ENCODE peak calls at places on chromosomes 5 and 9, in seven cellular contexts. One of them, this sample, is unnamed.

GRCh38 chr9:93451762-93452709 is 551 bp downstream of the FAM120A start:
- DNase-seq in mesendoderm: peak; percentile 65
- DNase-seq in mesenchymal stem cell: peak; percentile 60
- DNase-seq in IMR-90: peak; percentile 33
- DNase-seq in H9: peak; percentile 46
- DNase-seq in neuronal stem cell: peak; percentile 46
- DNase-seq in H1: no peak
- DNase-seq in this sample: peak; percentile 61

GRCh38 chr9:87718852-87719612 is 6.9 kb upstream of the CTSL start:
- DNase-seq in mesendoderm: no peak
- DNase-seq in mesenchymal stem cell: no peak
- DNase-seq in IMR-90: no peak
- DNase-seq in H9: no peak
- DNase-seq in neuronal stem cell: no peak
- DNase-seq in H1: no peak
- DNase-seq in this sample: no peak

GRCh38 chr5:14766591-14766990 is 102.1 kb downstream of the OTULIN start:
- DNase-seq in mesendoderm: no peak
- DNase-seq in mesenchymal stem cell: no peak
- DNase-seq in IMR-90: no peak
- DNase-seq in H9: no peak
- DNase-seq in neuronal stem cell: no peak
- DNase-seq in H1: no peak
- DNase-seq in this sample: no peak

GRCh38 chr5:62633243-62633642 is 54.6 kb downstream of the LRRC70 start:
- DNase-seq in mesendoderm: no peak
- DNase-seq in mesenchymal stem cell: no peak
- DNase-seq in IMR-90: no peak
- DNase-seq in H9: no peak
- DNase-seq in neuronal stem cell: no peak
- DNase-seq in H1: no peak
- DNase-seq in this sample: no peak

GRCh38 chr5:173463207-173463606 is 135.0 kb upstream of the STC2 start:
- DNase-seq in mesendoderm: no peak
- DNase-seq in mesenchymal stem cell: no peak
- DNase-seq in IMR-90: no peak
- DNase-seq in H9: no peak
- DNase-seq in neuronal stem cell: no peak
- DNase-seq in H1: no peak
- DNase-seq in this sample: no peak

GRCh38 chr9:97447030-97447429 is 35.1 kb downstream of the TDRD7 start:
- DNase-seq in mesendoderm: no peak
- DNase-seq in mesenchymal stem cell: no peak
- DNase-seq in IMR-90: no peak
- DNase-seq in H9: no peak
- DNase-seq in neuronal stem cell: no peak
- DNase-seq in H1: no peak
- DNase-seq in this sample: no peak

GRCh38 chr9:22084336-22085035 is 75.4 kb upstream of the CDKN2B start:
- DNase-seq in mesendoderm: peak; percentile 70
- DNase-seq in mesenchymal stem cell: peak; percentile 90
- DNase-seq in IMR-90: peak; percentile 97
- DNase-seq in H9: no peak
- DNase-seq in neuronal stem cell: no peak
- DNase-seq in H1: no peak
- DNase-seq in this sample: peak; percentile 81

GRCh38 chr5:124932791-124933600 is 186.6 kb upstream of the ZNF608 start:
- DNase-seq in mesendoderm: no peak
- DNase-seq in mesenchymal stem cell: peak; percentile 69
- DNase-seq in IMR-90: peak; percentile 47
- DNase-seq in H9: no peak
- DNase-seq in neuronal stem cell: no peak
- DNase-seq in H1: no peak
- DNase-seq in this sample: no peak

GRCh38 chr9:131160416-131161112 is 35.2 kb downstream of the NUP214 start:
- DNase-seq in mesendoderm: no peak
- DNase-seq in mesenchymal stem cell: no peak
- DNase-seq in IMR-90: no peak
- DNase-seq in H9: no peak
- DNase-seq in neuronal stem cell: no peak
- DNase-seq in H1: no peak
- DNase-seq in this sample: no peak

GRCh38 chr5:23631283-23632045 is 124.1 kb downstream of the PRDM9 start:
- DNase-seq in mesendoderm: no peak
- DNase-seq in mesenchymal stem cell: peak; percentile 25
- DNase-seq in IMR-90: peak; percentile 1
- DNase-seq in H9: no peak
- DNase-seq in neuronal stem cell: no peak
- DNase-seq in H1: no peak
- DNase-seq in this sample: peak; percentile 45

GRCh38 chr5:173741729-173742431 is 125.4 kb upstream of the BOD1 start:
- DNase-seq in mesendoderm: no peak
- DNase-seq in mesenchymal stem cell: no peak
- DNase-seq in IMR-90: no peak
- DNase-seq in H9: no peak
- DNase-seq in neuronal stem cell: no peak
- DNase-seq in H1: no peak
- DNase-seq in this sample: no peak

GRCh38 chr5:110853267-110853666 is 114.5 kb downstream of the SLC25A46 start:
- DNase-seq in mesendoderm: peak; percentile 14
- DNase-seq in mesenchymal stem cell: peak; percentile 58
- DNase-seq in IMR-90: peak; percentile 21
- DNase-seq in H9: no peak
- DNase-seq in neuronal stem cell: no peak
- DNase-seq in H1: no peak
- DNase-seq in this sample: peak; percentile 60

GRCh38 chr9:100213730-100214477 is 114.9 kb downstream of the INVS start:
- DNase-seq in mesendoderm: peak; percentile 94
- DNase-seq in mesenchymal stem cell: peak; percentile 38
- DNase-seq in IMR-90: peak; percentile 88
- DNase-seq in H9: no peak
- DNase-seq in neuronal stem cell: no peak
- DNase-seq in H1: no peak
- DNase-seq in this sample: peak; percentile 84

GRCh38 chr5:179731791-179732411 is 721 bp upstream of the MAML1 start:
- DNase-seq in mesendoderm: no peak
- DNase-seq in mesenchymal stem cell: peak; percentile 97
- DNase-seq in IMR-90: peak; percentile 89
- DNase-seq in H9: peak; percentile 36
- DNase-seq in neuronal stem cell: no peak
- DNase-seq in H1: no peak
- DNase-seq in this sample: peak; percentile 61

GRCh38 chr5:106843812-106844416 is 826.8 kb downstream of the EFNA5 start:
- DNase-seq in mesendoderm: peak; percentile 65
- DNase-seq in mesenchymal stem cell: peak; percentile 34
- DNase-seq in IMR-90: no peak
- DNase-seq in H9: no peak
- DNase-seq in neuronal stem cell: no peak
- DNase-seq in H1: no peak
- DNase-seq in this sample: no peak

GRCh38 chr9:136352682-136353081 is 10.9 kb downstream of the DNLZ start:
- DNase-seq in mesendoderm: no peak
- DNase-seq in mesenchymal stem cell: no peak
- DNase-seq in IMR-90: no peak
- DNase-seq in H9: no peak
- DNase-seq in neuronal stem cell: no peak
- DNase-seq in H1: no peak
- DNase-seq in this sample: no peak

GRCh38 chr9:7178729-7179128 is 421.0 kb downstream of the KDM4C start:
- DNase-seq in mesendoderm: no peak
- DNase-seq in mesenchymal stem cell: no peak
- DNase-seq in IMR-90: no peak
- DNase-seq in H9: no peak
- DNase-seq in neuronal stem cell: no peak
- DNase-seq in H1: no peak
- DNase-seq in this sample: peak; percentile 3

GRCh38 chr5:111472579-111472978 is 39.8 kb downstream of the STARD4 start:
- DNase-seq in mesendoderm: no peak
- DNase-seq in mesenchymal stem cell: no peak
- DNase-seq in IMR-90: no peak
- DNase-seq in H9: no peak
- DNase-seq in neuronal stem cell: no peak
- DNase-seq in H1: no peak
- DNase-seq in this sample: no peak

GRCh38 chr5:41978686-41979085 is 53.6 kb downstream of the FBXO4 start:
- DNase-seq in mesendoderm: no peak
- DNase-seq in mesenchymal stem cell: no peak
- DNase-seq in IMR-90: no peak
- DNase-seq in H9: no peak
- DNase-seq in neuronal stem cell: no peak
- DNase-seq in H1: no peak
- DNase-seq in this sample: no peak

GRCh38 chr5:37836173-37837100 is 3.4 kb downstream of the GDNF start:
- DNase-seq in mesendoderm: peak; percentile 51
- DNase-seq in mesenchymal stem cell: peak; percentile 57
- DNase-seq in IMR-90: peak; percentile 29
- DNase-seq in H9: peak; percentile 63
- DNase-seq in neuronal stem cell: no peak
- DNase-seq in H1: no peak
- DNase-seq in this sample: peak; percentile 34

GRCh38 chr5:157076558-157076957 is 17.6 kb upstream of the HAVCR1 start:
- DNase-seq in mesendoderm: no peak
- DNase-seq in mesenchymal stem cell: peak; percentile 28
- DNase-seq in IMR-90: peak; percentile 45
- DNase-seq in H9: no peak
- DNase-seq in neuronal stem cell: no peak
- DNase-seq in H1: no peak
- DNase-seq in this sample: no peak

GRCh38 chr5:176690911-176691310 is 43.6 kb downstream of the TSPAN17 start:
- DNase-seq in mesendoderm: no peak
- DNase-seq in mesenchymal stem cell: no peak
- DNase-seq in IMR-90: no peak
- DNase-seq in H9: no peak
- DNase-seq in neuronal stem cell: no peak
- DNase-seq in H1: no peak
- DNase-seq in this sample: no peak

GRCh38 chr5:10489810-10490426 is 48.2 kb downstream of the ROPN1L start:
- DNase-seq in mesendoderm: no peak
- DNase-seq in mesenchymal stem cell: no peak
- DNase-seq in IMR-90: peak; percentile 31
- DNase-seq in H9: no peak
- DNase-seq in neuronal stem cell: no peak
- DNase-seq in H1: no peak
- DNase-seq in this sample: peak; percentile 13

DNA sequence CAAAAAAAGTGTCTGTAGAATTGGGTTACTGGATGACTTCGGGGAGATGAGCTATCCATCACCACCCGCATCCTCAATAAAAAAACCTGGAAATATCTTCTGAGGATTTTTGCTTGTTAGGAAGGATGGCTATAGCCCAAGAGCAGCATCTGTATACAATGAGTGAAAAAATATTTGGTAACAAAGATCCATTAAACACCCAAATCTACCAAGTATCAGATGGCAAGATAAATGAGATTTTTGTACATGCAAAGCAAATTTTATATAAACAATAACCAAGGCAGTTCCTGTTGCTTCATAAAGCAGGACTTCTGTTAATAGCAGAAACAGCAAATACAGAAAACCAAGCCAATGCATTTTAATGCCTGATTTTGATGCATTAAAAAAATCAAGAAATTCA is 166.6 kb downstream of the SLC28A3 start:
- DNase-seq in mesendoderm: no peak
- DNase-seq in mesenchymal stem cell: no peak
- DNase-seq in IMR-90: peak; percentile 4
- DNase-seq in H9: no peak
- DNase-seq in neuronal stem cell: no peak
- DNase-seq in H1: no peak
- DNase-seq in this sample: no peak
- H3K18ac ChIP-seq in mesendoderm: no peak overlapping the region
- H3K18ac ChIP-seq in mesenchymal stem cell: no peak overlapping the region
- H3K18ac ChIP-seq in IMR-90: peak overlapping the region; percentile 70
- H3K18ac ChIP-seq in H9: no peak overlapping the region
- H3K18ac ChIP-seq in neuronal stem cell: no peak overlapping the region
- H3K18ac ChIP-seq in H1: no peak overlapping the region
- H3K18ac ChIP-seq in this sample: no peak overlapping the region

GRCh38 chr5:78779771-78780616 is 131.4 kb upstream of the LHFPL2 start:
- DNase-seq in mesendoderm: peak; percentile 41
- DNase-seq in mesenchymal stem cell: peak; percentile 47
- DNase-seq in IMR-90: peak; percentile 93
- DNase-seq in H9: no peak
- DNase-seq in neuronal stem cell: no peak
- DNase-seq in H1: no peak
- DNase-seq in this sample: no peak

GRCh38 chr5:78779262-78779661 is 130.7 kb upstream of the LHFPL2 start:
- DNase-seq in mesendoderm: no peak
- DNase-seq in mesenchymal stem cell: no peak
- DNase-seq in IMR-90: peak; percentile 46
- DNase-seq in H9: no peak
- DNase-seq in neuronal stem cell: no peak
- DNase-seq in H1: no peak
- DNase-seq in this sample: no peak

GRCh38 chr5:78782728-78783127 is 134.2 kb upstream of the LHFPL2 start:
- DNase-seq in mesendoderm: no peak
- DNase-seq in mesenchymal stem cell: no peak
- DNase-seq in IMR-90: no peak
- DNase-seq in H9: no peak
- DNase-seq in neuronal stem cell: no peak
- DNase-seq in H1: no peak
- DNase-seq in this sample: no peak

GRCh38 chr5:78783434-78784130 is 135.0 kb upstream of the LHFPL2 start:
- DNase-seq in mesendoderm: no peak
- DNase-seq in mesenchymal stem cell: no peak
- DNase-seq in IMR-90: no peak
- DNase-seq in H9: no peak
- DNase-seq in neuronal stem cell: no peak
- DNase-seq in H1: no peak
- DNase-seq in this sample: no peak

GRCh38 chr5:78781611-78782356 is 133.2 kb upstream of the LHFPL2 start:
- DNase-seq in mesendoderm: peak; percentile 30
- DNase-seq in mesenchymal stem cell: no peak
- DNase-seq in IMR-90: no peak
- DNase-seq in H9: no peak
- DNase-seq in neuronal stem cell: no peak
- DNase-seq in H1: no peak
- DNase-seq in this sample: no peak
- H3K18ac ChIP-seq in mesendoderm: no peak overlapping the region
- H3K18ac ChIP-seq in mesenchymal stem cell: no peak overlapping the region
- H3K18ac ChIP-seq in IMR-90: peak overlapping the region; percentile 6
- H3K18ac ChIP-seq in H9: no peak overlapping the region
- H3K18ac ChIP-seq in neuronal stem cell: no peak overlapping the region
- H3K18ac ChIP-seq in H1: no peak overlapping the region
- H3K18ac ChIP-seq in this sample: no peak overlapping the region

DNA sequence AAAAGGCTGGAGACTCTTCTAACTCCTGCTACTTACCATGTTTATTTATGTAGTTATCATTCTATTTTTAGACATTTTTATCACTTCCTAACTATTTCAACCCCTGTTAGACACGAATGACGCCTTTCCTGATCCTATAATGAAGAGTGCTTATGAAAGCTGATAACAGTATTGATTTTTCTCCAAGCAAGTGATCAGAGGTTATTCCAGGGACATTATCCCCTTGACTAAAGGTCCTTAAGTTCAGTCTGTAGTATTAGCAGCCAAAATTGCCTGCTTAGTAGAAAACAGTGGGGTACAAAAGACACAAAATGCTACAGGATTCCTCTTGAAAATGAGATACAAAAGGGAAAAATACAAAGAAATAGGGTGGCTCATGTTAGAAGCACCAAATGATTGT is 235.6 kb downstream of the DNAH5 start:
- DNase-seq in mesendoderm: no peak
- DNase-seq in mesenchymal stem cell: no peak
- DNase-seq in IMR-90: peak; percentile 11
- DNase-seq in H9: no peak
- DNase-seq in neuronal stem cell: no peak
- DNase-seq in H1: no peak
- DNase-seq in this sample: no peak
- H3K18ac ChIP-seq in mesendoderm: no peak overlapping the region
- H3K18ac ChIP-seq in mesenchymal stem cell: no peak overlapping the region
- H3K18ac ChIP-seq in IMR-90: no peak overlapping the region
- H3K18ac ChIP-seq in H9: no peak overlapping the region
- H3K18ac ChIP-seq in neuronal stem cell: no peak overlapping the region
- H3K18ac ChIP-seq in H1: no peak overlapping the region
- H3K18ac ChIP-seq in this sample: no peak overlapping the region

GRCh38 chr9:101388507-101388993 is 3.7 kb upstream of the BAAT start:
- DNase-seq in mesendoderm: peak; percentile 42
- DNase-seq in mesenchymal stem cell: no peak
- DNase-seq in IMR-90: no peak
- DNase-seq in H9: no peak
- DNase-seq in neuronal stem cell: no peak
- DNase-seq in H1: no peak
- DNase-seq in this sample: no peak
- H3K18ac ChIP-seq in mesendoderm: no peak overlapping the region
- H3K18ac ChIP-seq in mesenchymal stem cell: no peak overlapping the region
- H3K18ac ChIP-seq in IMR-90: no peak overlapping the region
- H3K18ac ChIP-seq in H9: no peak overlapping the region
- H3K18ac ChIP-seq in neuronal stem cell: no peak overlapping the region
- H3K18ac ChIP-seq in H1: no peak overlapping the region
- H3K18ac ChIP-seq in this sample: no peak overlapping the region

This sample was measured in trophoblast cell.